ENCODE peak calls at places on chromosomes 12 and 14, in eight cellular contexts. A, D, W, C, Z, Q, B and H are unnamed samples.

GRCh38 chr14:55701638-55702037 is 121.6 kb downstream of the KTN1 start:
- DNase-seq in A (no peak), D (peak; percentile 60), W (no peak), C (no peak), Z (no peak), Q (no peak), B (peak; percentile 86), H (no peak)

GRCh38 chr12:10851243-10851858 is 2.1 kb upstream of the PRR4 start:
- DNase-seq in A (no peak), D (no peak), W (no peak), C (no peak), Z (no peak), Q (no peak), B (no peak), H (no peak)

GRCh38 chr12:110266980-110267620 is 13.9 kb upstream of the ATP2A2 start:
- DNase-seq in A (peak; percentile 86), D (no peak), W (peak; percentile 87), C (no peak), Z (no peak), Q (no peak), B (peak; percentile 88), H (no peak)

GRCh38 chr12:22229652-22230279 is 104.7 kb downstream of the ST8SIA1 start:
- DNase-seq in A (no peak), D (no peak), W (no peak), C (no peak), Z (no peak), Q (no peak), B (no peak), H (no peak)

GRCh38 chr12:82708507-82708906 is 21.8 kb downstream of the TMTC2 start:
- DNase-seq in A (no peak), D (no peak), W (peak; percentile 61), C (no peak), Z (no peak), Q (no peak), B (peak; percentile 17), H (peak; percentile 74)

GRCh38 chr12:15205341-15206010 is 15.7 kb downstream of the RERG start:
- DNase-seq in A (no peak), D (no peak), W (peak; percentile 84), C (no peak), Z (no peak), Q (no peak), B (no peak), H (no peak)

GRCh38 chr14:74706101-74706500 is 6.8 kb downstream of the AREL1 start:
- DNase-seq in A (no peak), D (no peak), W (no peak), C (no peak), Z (no peak), Q (no peak), B (no peak), H (no peak)

GRCh38 chr12:27667540-27667939 is 28.7 kb upstream of the REP15 start:
- DNase-seq in A (no peak), D (no peak), W (peak; percentile 68), C (no peak), Z (no peak), Q (no peak), B (peak; percentile 97), H (no peak)

GRCh38 chr12:51593539-51593938 is 2.5 kb downstream of the SCN8A start:
- DNase-seq in A (no peak), D (no peak), W (peak; percentile 77), C (no peak), Z (no peak), Q (no peak), B (peak; percentile 79), H (no peak)

GRCh38 chr12:91617830-91618229 is 435.2 kb upstream of the DCN start:
- DNase-seq in A (no peak), D (peak; percentile 5), W (no peak), C (no peak), Z (no peak), Q (no peak), B (no peak), H (no peak)
- H3K27ac ChIP-seq in A (no peak overlapping the region), D (peak overlapping the region; percentile 37), W (no peak overlapping the region), C (no peak overlapping the region), Z (no peak overlapping the region), Q (no peak overlapping the region), B (no peak overlapping the region), H (no peak overlapping the region)

DNA sequence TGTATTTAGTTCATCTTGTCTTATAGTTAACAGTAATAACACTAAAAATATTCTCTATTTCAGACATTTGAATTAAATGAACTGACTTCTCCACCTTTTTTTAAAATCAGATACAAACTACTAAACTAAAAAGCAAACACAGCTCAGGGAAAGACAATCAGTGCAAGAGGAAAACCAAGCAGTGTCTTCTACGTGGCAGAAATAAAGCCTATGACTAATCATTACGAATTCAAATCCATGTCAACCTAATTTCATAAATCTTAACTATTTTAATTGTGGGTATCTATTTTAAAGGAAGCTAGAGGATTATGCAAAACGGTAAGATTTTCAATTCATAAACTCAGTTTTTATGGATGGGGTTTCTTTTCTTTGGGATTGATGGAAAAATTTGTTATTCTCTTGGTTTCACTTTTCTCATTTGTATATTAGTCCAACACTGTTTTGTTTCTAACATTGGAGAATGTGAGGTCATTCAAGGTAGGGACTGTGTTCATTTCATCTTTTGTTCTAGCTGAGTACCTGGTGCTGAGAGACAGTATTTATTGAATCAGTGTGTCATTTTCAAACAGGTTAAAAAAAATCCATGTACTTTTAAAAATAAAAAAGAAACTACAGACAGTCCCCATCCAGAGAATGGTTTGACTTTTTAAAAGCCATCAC is 12.8 kb upstream of the PALS1 start:
- DNase-seq in A (no peak), D (no peak), W (no peak), C (no peak), Z (no peak), Q (no peak), B (peak; percentile 73), H (no peak)
- H3K27ac ChIP-seq in A (no peak overlapping the region), D (peak overlapping the region; percentile 7), W (no peak overlapping the region), C (no peak overlapping the region), Z (no peak overlapping the region), Q (no peak overlapping the region), B (peak overlapping the region; percentile 76), H (no peak overlapping the region)

GRCh38 chr12:43921666-43922337 is 85.9 kb downstream of the TMEM117 start:
- DNase-seq in A (no peak), D (no peak), W (no peak), C (no peak), Z (no peak), Q (no peak), B (peak; percentile 60), H (no peak)
- H3K27ac ChIP-seq in A (no peak overlapping the region), D (no peak overlapping the region), W (no peak overlapping the region), C (no peak overlapping the region), Z (no peak overlapping the region), Q (no peak overlapping the region), B (peak overlapping the region; percentile 5), H (no peak overlapping the region)

GRCh38 chr12:94690199-94690695 is 39.9 kb upstream of the TMCC3 start:
- DNase-seq in A (no peak), D (no peak), W (peak; percentile 77), C (no peak), Z (no peak), Q (no peak), B (peak; percentile 51), H (no peak)
- H3K27ac ChIP-seq in A (no peak overlapping the region), D (no peak overlapping the region), W (no peak overlapping the region), C (peak overlapping the region; percentile 76), Z (no peak overlapping the region), Q (no peak overlapping the region), B (no peak overlapping the region), H (peak overlapping the region; percentile 1)

DNA sequence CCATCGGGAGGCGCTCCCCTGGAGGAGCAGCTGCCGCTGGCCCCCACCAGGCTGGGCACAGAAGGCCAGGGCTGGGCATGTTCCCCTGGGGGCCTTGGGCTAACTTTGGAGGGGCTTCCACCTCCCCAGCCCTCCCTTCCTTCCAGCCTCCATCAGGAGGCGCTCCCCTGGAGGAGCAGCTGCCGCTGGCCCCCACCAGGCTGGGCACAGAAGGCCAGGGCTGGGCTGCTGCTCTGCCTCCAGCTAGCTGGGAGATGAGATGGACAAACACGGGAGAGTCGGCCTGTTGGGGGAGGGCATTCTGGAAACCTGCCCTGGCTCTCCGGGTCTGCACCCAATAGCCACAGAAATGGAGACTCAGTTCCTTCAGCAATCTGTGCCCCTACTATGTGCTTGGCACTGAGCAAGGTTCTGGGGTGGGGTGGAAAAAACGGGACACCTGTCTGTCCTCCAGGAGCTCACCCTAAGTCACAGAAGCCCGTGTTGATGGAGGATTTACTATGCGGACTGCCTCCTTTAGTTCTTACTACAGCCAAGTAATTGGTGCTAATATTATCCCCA is 39.0 kb upstream of the CORO1C start:
- DNase-seq in A (no peak), D (no peak), W (no peak), C (no peak), Z (no peak), Q (no peak), B (no peak), H (no peak)
- H3K27ac ChIP-seq in A (no peak overlapping the region), D (no peak overlapping the region), W (no peak overlapping the region), C (no peak overlapping the region), Z (no peak overlapping the region), Q (no peak overlapping the region), B (no peak overlapping the region), H (no peak overlapping the region)

DNA sequence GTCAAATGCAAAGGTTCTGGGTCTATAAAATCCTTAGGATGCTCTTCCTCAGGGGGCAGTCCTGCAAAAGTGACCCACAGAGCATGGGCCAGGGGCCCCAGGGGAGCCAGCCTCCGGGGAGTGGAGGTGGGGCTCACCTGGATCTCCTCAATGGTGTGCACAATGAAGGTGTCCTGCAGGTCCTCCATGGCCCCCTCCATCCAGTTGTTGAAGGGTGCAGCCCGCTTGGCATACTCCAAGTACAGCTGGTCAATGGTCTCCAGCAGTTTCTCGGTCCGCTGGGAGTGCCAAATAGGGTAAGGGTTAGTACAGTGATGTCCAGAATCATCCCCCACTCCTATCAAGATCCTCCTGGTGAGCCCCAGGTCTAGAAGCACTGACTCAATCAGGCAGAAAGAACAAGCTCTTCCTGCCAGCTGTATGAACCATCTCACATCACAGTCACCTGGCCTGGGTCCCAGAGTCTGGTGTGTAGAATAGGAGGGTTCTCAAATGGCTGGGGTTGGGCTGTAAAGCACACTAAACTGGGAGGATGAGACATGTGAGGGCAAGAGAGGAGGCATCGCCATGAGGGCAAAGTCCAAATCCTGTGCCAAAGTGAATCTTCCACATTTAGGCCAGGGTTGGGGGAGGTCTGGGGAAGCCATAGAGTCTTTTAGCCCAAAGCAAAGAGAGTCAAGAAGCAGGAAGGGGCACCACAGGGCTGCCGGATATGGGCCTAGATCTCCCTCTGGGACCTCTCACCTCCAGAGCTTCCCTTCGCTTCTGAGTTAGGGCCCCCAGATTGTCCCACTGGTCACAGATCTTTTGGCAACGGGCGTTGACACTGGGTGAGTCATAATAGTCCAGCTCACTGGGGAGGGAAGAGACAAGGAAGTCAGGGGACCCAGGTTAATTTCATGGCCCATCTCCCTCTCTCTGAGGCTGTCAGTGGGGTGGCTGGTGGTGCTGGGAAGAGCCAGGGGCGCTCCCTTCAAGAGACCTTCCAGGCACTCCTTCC is 91.5 kb upstream of the ZFP36L1 start:
- DNase-seq in A (peak; percentile 59), D (peak; percentile 75), W (peak; percentile 89), C (no peak), Z (no peak), Q (no peak), B (peak; percentile 99), H (no peak)
- H3K27ac ChIP-seq in A (peak overlapping the region; percentile 59), D (peak overlapping the region; percentile 91), W (no peak overlapping the region), C (peak overlapping the region; percentile 52), Z (no peak overlapping the region), Q (no peak overlapping the region), B (peak overlapping the region; percentile 80), H (no peak overlapping the region)

GRCh38 chr14:54594531-54594930 is 27.6 kb downstream of the SAMD4A start:
- DNase-seq in A (no peak), D (no peak), W (no peak), C (no peak), Z (no peak), Q (no peak), B (peak; percentile 65), H (no peak)
- H3K27ac ChIP-seq in A (no peak overlapping the region), D (peak overlapping the region; percentile 54), W (no peak overlapping the region), C (no peak overlapping the region), Z (no peak overlapping the region), Q (no peak overlapping the region), B (peak overlapping the region; percentile 6), H (no peak overlapping the region)